ENCODE peak calls at places on chromosomes 7 and 10, in four cellular contexts. L is IMR-90, W is H1, N is H9. X is an unnamed sample.

GRCh38 chr7:40717242-40717641 is 582.4 kb downstream of the SUGCT start:
- DNase-seq in L (peak; percentile 81), N (peak; percentile 96), W (peak; percentile 62), X (peak; percentile 93)

GRCh38 chr7:107659666-107660065 is 962 bp upstream of the SLC26A4 start:
- DNase-seq in W (no peak), L (peak; percentile 87), N (no peak), X (peak; percentile 51)

GRCh38 chr10:10326119-10326518 is 691.6 kb upstream of the CELF2 start:
- DNase-seq in L (peak; percentile 21), N (no peak), W (no peak), X (no peak)

GRCh38 chr10:67763499-67764011 is 67.6 kb upstream of the CTNNA3 start:
- DNase-seq in W (peak; percentile 17), L (peak; percentile 35), N (peak; percentile 79), X (peak; percentile 81)

GRCh38 chr7:41809487-41810257 is 106.8 kb upstream of the INHBA start:
- DNase-seq in L (peak; percentile 68), N (no peak), W (no peak), X (no peak)

GRCh38 chr10:93218386-93218785 is 144.7 kb downstream of the CYP26A1 start:
- DNase-seq in N (no peak), L (no peak), W (no peak), X (no peak)

GRCh38 chr7:86846494-86847190 is 202.9 kb downstream of the GRM3 start:
- DNase-seq in N (no peak), L (no peak), W (no peak), X (no peak)

GRCh38 chr7:157472311-157473050 is 135.7 kb downstream of the DNAJB6 start:
- DNase-seq in N (no peak), L (no peak), W (no peak), X (no peak)

GRCh38 chr7:28041508-28042314 is 138.9 kb downstream of the JAZF1 start:
- DNase-seq in W (no peak), L (peak; percentile 90), N (no peak), X (no peak)

GRCh38 chr10:79331226-79331625 is 16.0 kb upstream of the PPIF start:
- DNase-seq in N (no peak), L (peak; percentile 29), W (no peak), X (no peak)

GRCh38 chr10:109933984-109934565 is 10.8 kb upstream of the XPNPEP1 start:
- DNase-seq in W (no peak), N (peak; percentile 65), L (peak; percentile 52), X (peak; percentile 24)

GRCh38 chr7:75866497-75867389 is 12.1 kb upstream of the RHBDD2 start:
- DNase-seq in W (no peak), L (peak; percentile 65), N (peak; percentile 79), X (peak; percentile 75)

GRCh38 chr7:24956021-24956420 is 24.0 kb downstream of the OSBPL3 start:
- DNase-seq in L (no peak), W (no peak), N (no peak), X (no peak)

GRCh38 chr10:60565492-60565891 is 175.8 kb upstream of the ANK3 start:
- DNase-seq in W (no peak), N (no peak), L (peak; percentile 8), X (no peak)

GRCh38 chr10:88062798-88063472 is 199.5 kb downstream of the PTEN start:
- DNase-seq in W (no peak), L (peak; percentile 81), N (no peak), X (no peak)

DNA sequence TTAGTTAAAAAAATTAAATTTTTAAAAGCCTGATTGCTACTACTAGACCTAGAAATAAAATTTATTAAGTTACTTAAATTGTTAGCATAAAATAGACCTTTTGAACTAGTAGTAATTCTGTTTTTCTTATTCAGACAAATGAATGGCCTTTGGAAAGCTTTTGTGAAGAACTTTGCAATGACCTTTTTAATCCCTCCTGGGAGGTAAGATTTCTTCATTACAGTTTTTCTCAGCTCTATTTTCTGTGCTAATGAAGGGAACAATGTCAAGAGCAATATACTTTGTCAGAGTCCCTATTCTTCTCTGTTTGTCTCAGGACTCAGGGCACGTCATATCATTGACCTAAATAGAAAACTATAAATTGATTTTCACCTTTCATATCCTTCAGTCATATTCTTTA is 33.5 kb downstream of the BTAF1 start:
- DNase-seq in L (no peak), W (no peak), N (no peak), X (no peak)
- H4K5ac ChIP-seq in L (no peak overlapping the region), W (no peak overlapping the region), N (no peak overlapping the region), X (no peak overlapping the region)

GRCh38 chr10:22278441-22278782 is 37.8 kb upstream of the COMMD3 start:
- DNase-seq in N (no peak), L (no peak), W (no peak), X (peak; percentile 4)
- H4K5ac ChIP-seq in N (no peak overlapping the region), L (no peak overlapping the region), W (no peak overlapping the region), X (no peak overlapping the region)

DNA sequence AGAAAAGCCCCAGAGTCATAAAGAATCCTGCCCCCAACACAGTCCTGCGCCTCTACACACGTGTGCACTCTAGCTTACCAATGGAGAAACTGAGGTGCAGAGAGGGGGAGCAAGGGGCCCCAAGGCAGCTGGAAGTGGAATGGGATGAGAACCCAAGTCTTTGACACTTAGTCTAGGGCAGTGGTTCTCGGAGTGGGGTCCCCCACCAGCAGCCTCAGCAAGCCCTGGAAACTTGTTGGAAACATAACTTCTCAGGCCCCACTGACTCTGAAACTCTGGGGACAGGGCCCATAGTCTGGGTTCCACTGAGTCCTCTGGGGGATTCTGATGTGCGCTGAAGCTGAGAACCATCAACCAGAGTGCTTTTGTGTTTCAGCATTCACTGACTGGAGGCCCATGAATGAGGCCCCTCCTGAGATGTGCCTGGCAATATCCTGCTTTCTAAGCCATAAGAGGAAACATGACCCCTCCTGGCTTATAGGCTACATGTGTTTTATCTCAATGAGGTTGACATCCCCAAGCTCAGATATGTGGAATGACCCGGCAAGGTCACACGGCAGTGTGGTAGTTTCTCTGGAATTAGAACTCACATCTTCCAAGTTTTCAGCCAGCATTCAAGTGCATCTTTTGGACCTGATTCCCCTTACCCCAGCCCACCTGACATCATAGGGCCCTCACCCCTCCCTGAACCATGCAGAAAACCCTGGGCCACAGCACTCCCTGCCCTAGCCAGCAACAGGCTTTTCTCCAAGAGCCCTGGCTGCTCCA is 147.3 kb upstream of the PCBD1 start:
- DNase-seq in L (no peak), W (no peak), N (no peak), X (no peak)
- H4K5ac ChIP-seq in L (no peak overlapping the region), W (no peak overlapping the region), N (no peak overlapping the region), X (no peak overlapping the region)

DNA sequence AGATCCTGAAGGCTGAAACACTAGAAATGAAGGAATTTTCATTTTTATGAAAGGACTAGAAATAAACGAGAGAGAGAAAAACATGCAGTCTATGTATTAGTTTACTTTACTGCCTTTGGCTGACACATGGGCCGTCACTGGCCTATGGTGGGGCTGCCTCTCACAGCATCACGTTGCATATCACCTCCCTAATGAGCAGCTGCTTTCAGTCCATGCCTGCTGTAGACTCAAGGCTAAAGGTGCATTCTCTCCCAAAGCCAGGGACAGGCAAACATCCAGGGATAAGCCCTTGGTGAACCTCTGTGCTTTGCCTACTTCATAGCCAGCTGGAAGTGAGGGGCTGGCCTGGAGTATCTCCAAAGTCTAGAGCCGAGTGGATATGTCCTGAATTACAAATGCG is 359.4 kb downstream of the GPAM start:
- DNase-seq in N (no peak), L (no peak), W (no peak), X (no peak)
- H4K5ac ChIP-seq in N (no peak overlapping the region), L (no peak overlapping the region), W (no peak overlapping the region), X (no peak overlapping the region)

X was measured in mesendoderm.